ENCODE peak calls at places on chromosome 16, in five cellular contexts. T is lower lobe of right lung, E is colonic mucosa, Q is breast epithelium, D is kidney epithelial cell. I is an unnamed sample.

GRCh38 chr16:28207425-28207824 is 4.3 kb downstream of the XPO6 start:
- DNase-seq in T (no peak), E (no peak), Q (no peak), D (no peak), I (no peak)

GRCh38 chr16:71630808-71631207 is 4.8 kb downstream of the MARVELD3 start:
- DNase-seq in T (no peak), E (no peak), Q (no peak), D (no peak), I (no peak)

GRCh38 chr16:57711331-57711730 is 16.7 kb downstream of the DRC7 start:
- DNase-seq in T (no peak), E (no peak), Q (no peak), D (no peak), I (no peak)

GRCh38 chr16:4404247-4404966 is 12.0 kb downstream of the CORO7 start:
- DNase-seq in T (peak), E (peak), Q (no peak), D (no peak), I (no peak)

GRCh38 chr16:74521691-74522090 is 85.2 kb downstream of the GLG1 start:
- DNase-seq in T (no peak), E (no peak), Q (no peak), D (peak), I (peak)

GRCh38 chr16:10862432-10862831 is 14.6 kb upstream of the CIITA start:
- DNase-seq in T (peak), E (no peak), Q (no peak), D (peak), I (peak)

GRCh38 chr16:79805621-79806020 is 205.1 kb upstream of the MAF start:
- DNase-seq in T (no peak), E (no peak), Q (no peak), D (no peak), I (peak)

GRCh38 chr16:48405907-48406306 is 20.7 kb upstream of the SIAH1 start:
- DNase-seq in T (no peak), E (peak), Q (no peak), D (no peak), I (no peak)

GRCh38 chr16:49921791-49922456 is 66.0 kb upstream of the ZNF423 start:
- DNase-seq in T (peak), E (peak), Q (peak), D (peak), I (peak)

GRCh38 chr16:84079664-84080063 is 37.1 kb upstream of the SLC38A8 start:
- DNase-seq in T (no peak), E (no peak), Q (no peak), D (no peak), I (no peak)

GRCh38 chr16:87190288-87191240 is 126.6 kb downstream of the C16orf95 start:
- DNase-seq in T (no peak), E (no peak), Q (no peak), D (no peak), I (no peak)
- TF ChIP-seq CTCF in T (no peak), E (no peak), Q (no peak), D (no peak), I (peak)

GRCh38 chr16:12802661-12803060 is 1.0 kb downstream of the CPPED1 start:
- DNase-seq in T (no peak), E (no peak), Q (no peak), D (no peak), I (no peak)
- H3K4me3 ChIP-seq in T (peak), E (peak), Q (peak), D (peak), I (peak)

GRCh38 chr16:59046335-59046734 is 312.2 kb upstream of the GOT2 start:
- DNase-seq in T (no peak), E (no peak), Q (no peak), D (no peak), I (peak)

GRCh38 chr16:59045496-59045895 is 311.4 kb upstream of the GOT2 start:
- DNase-seq in T (no peak), E (no peak), Q (no peak), D (no peak), I (no peak)

GRCh38 chr16:59044616-59045015 is 310.5 kb upstream of the GOT2 start:
- DNase-seq in T (no peak), E (no peak), Q (no peak), D (no peak), I (no peak)

GRCh38 chr16:59048876-59049275 is 314.8 kb upstream of the GOT2 start:
- DNase-seq in T (no peak), E (no peak), Q (no peak), D (no peak), I (no peak)

DNA sequence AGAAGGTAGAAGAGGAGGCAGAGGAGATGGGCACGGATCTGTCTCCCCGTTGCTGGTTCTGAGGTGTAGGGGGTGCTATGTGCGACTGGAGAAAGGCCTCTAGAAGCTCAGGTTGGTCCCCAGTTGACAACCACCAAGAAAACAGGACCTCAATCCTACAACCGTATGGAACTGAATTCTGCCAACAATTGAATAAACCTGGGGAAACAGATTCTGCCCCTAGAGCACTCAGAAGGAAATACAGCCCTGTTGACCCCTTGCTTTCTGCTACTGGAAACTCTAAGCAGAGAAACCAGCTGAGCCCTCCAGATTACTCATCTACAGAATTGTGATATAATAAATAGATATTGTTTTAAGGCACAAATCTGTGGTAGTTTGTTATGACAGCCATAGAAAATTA is 313.0 kb upstream of the GOT2 start:
- DNase-seq in T (no peak), E (no peak), Q (no peak), D (no peak), I (no peak)
- TF ChIP-seq CTCF in T (no peak), E (no peak), Q (no peak), D (no peak), I (no peak)

GRCh38 chr16:31501966-31502348 is 6.2 kb downstream of the RUSF1 start:
- DNase-seq in T (no peak), E (no peak), Q (no peak), D (no peak), I (no peak)
- H3K4me3 ChIP-seq in T (no peak), E (no peak), Q (no peak), D (no peak), I (no peak)

DNA sequence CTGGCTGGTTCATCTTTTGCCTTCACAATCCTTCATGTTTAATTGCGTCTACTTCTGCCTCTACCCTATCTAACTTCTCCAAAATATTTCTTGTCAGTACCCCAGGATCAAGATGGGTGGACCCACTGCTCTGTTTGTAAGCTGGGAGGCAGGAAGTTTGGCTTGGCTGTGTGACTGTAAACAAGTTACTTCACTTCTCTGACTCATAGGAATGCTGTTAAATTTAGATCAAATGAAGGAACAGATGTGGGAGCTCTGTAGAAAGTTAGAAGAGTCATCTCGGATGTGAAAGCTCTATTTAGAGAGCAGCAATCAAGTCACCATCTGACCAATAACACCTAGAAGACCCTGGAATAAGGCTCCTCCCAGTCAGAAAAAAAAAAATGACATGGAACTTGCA is 55.2 kb upstream of the MRTFB start:
- DNase-seq in T (peak), E (no peak), Q (no peak), D (peak), I (peak)
- TF ChIP-seq CTCF in T (no peak), E (no peak), Q (no peak), D (no peak), I (no peak)

DNA sequence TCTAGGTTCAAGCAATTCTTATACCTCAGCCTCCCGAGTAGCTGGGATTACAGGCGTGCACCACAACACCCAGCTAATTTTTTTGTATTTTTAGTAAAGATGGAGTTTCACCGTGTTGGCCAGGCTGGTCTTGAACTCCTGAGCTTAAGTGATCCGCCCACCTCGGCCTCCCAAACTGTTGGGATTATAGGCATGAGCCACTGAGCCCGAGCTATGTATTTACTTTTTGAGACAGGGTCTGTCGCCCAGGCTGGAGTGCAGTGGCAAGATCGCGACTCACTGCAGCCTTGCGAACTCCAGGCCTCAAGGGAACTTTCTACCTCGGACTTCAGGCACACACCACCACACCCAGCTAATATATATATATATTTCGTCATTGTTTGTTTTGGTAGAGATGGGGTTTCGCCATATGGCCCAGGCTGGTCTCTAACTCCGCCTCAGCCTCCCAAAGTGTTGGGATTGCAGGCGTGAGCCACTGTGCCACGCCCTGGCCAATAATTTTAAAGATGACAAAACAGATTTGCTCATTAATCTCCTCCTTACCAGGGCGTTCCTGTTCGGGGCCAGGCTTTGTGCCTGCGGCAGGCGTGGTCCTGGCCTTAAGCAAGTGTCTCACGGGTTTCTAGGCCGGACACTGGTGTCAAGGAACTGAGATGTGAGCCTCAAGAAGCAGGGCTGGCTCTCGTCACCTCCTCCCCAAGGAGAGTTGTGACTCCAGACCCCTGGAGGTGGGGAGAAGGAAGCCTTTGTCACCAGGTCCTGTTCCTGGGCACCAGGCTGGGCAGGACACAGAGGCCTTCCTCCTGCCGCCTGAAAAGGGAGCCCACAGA is 4.3 kb upstream of the NPW start:
- DNase-seq in T (peak), E (peak), Q (no peak), D (no peak), I (no peak)
- H3K4me3 ChIP-seq in T (no peak), E (no peak), Q (no peak), D (no peak), I (no peak)

DNA sequence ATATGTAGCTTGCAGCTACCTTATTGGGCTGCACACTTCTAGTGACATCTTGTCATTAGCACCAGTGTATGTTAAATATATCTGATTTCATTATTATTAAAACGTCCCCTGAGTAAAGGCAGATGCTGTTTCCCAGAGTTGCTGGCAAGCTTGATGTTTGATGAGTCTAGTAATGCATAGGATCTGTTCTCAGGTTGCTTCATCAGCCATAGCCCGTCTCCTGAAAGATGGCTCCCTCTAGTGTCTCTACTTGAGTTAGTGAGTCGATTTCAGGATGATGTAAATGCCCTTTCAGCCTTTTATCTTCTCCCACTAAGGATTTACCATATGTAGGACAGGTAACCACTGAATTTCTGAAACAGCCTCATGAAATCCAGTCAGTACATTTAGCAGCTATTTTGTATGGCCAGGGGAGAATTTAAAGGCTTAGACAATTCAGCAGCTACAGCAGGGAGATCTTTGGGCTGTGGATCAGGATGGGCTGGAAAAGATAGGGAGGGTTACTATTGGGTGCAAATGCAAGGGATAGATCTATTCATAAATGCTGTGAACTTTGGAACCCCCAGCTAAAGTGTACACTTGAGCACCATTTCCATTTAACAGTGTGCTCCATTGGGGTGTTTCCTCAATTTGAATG is 376.3 kb downstream of the CNTNAP4 start:
- DNase-seq in T (no peak), E (no peak), Q (no peak), D (peak), I (peak)
- TF ChIP-seq CTCF in T (peak), E (no peak), Q (no peak), D (peak), I (peak)

GRCh38 chr16:89314858-89315257 is 97.4 kb downstream of the ZNF778 start:
- DNase-seq in T (no peak), E (no peak), Q (no peak), D (no peak), I (no peak)

GRCh38 chr16:89316701-89317100 is 99.2 kb downstream of the ZNF778 start:
- DNase-seq in T (peak), E (no peak), Q (no peak), D (no peak), I (no peak)

GRCh38 chr16:89315791-89316581 is 98.5 kb downstream of the ZNF778 start:
- DNase-seq in T (peak), E (peak), Q (no peak), D (peak), I (peak)

GRCh38 chr16:89314357-89314756 is 96.9 kb downstream of the ZNF778 start:
- DNase-seq in T (no peak), E (no peak), Q (no peak), D (no peak), I (no peak)

GRCh38 chr16:89315271-89315670 is 97.8 kb downstream of the ZNF778 start:
- DNase-seq in T (no peak), E (no peak), Q (no peak), D (no peak), I (no peak)
- H3K4me3 ChIP-seq in T (no peak), E (no peak), Q (no peak), D (no peak), I (no peak)

GRCh38 chr16:12220721-12221120 is 244.2 kb downstream of the SNX29 start:
- DNase-seq in T (no peak), E (no peak), Q (no peak), D (no peak), I (no peak)
- TF ChIP-seq CTCF in T (no peak), E (no peak), Q (no peak), D (no peak), I (no peak)

DNA sequence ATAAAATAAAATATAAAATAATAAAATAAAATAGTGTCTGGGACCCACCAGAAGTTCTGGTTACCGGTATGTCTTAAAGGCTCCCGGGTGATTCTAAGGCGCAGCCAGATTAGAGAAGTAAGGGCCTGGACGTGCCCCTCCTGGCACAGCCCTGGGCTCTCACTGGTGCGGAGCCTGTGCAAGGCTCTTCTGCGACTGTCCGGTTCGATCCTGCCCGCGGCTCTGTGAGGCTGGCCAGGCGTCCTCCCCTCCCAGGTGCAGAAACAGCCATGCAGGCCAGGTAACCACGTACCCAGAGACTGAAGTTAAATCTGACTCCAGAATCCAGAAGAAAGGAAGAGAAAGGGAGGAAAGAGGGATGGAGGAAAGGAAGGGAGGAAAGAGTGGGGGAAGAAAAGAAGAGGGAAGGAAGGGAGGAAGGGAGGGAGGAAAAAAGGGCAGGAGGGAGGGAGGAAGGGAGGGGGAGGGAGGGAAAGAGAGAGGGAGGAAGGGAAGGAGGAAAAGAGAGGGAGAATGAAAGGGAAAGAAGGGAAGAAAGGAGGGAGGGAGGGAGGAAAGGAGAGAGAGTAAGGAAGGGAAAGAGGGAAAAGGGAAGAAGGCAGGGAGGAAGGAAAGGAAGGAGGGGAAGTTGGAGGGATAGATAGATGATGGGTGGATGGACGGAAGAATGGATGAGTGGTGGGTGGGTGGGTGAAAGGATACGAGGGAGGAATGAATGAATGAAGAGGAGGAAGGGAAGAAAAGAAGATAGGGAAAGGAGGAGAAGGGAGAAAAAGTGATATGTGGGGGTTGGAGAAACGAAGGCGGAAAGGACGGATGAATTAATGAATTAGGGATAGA is 42.3 kb downstream of the C16orf82 start:
- DNase-seq in T (no peak), E (no peak), Q (peak), D (no peak), I (no peak)
- H3K4me3 ChIP-seq in T (peak), E (peak), Q (peak), D (no peak), I (no peak)

I was measured in astrocyte of the spinal cord.